ENCODE peak calls at places on chromosomes 7 and 10, in nine cellular contexts. One of them, this sample, is unnamed.

GRCh38 chr7:549103-549890 is 29.7 kb upstream of the PDGFA start:
- DNase-seq in T-helper 1 cell: no peak
- DNase-seq in NCI-H524 treated with DMSO at 0.1 percent for 48 hours: no peak
- DNase-seq in NAMALWA: no peak
- DNase-seq in cardiac fibroblast: no peak
- DNase-seq in heart right ventricle: no peak
- DNase-seq in retina: no peak
- DNase-seq in Kasumi-1: no peak
- DNase-seq in substantia nigra: no peak
- DNase-seq in this sample: peak; percentile 73

GRCh38 chr10:4383683-4384082 is 442.3 kb upstream of the AKR1E2 start:
- DNase-seq in Kasumi-1: no peak
- DNase-seq in NCI-H524 treated with DMSO at 0.1 percent for 48 hours: no peak
- DNase-seq in cardiac fibroblast: no peak
- DNase-seq in T-helper 1 cell: no peak
- DNase-seq in retina: no peak
- DNase-seq in heart right ventricle: no peak
- DNase-seq in NAMALWA: no peak
- DNase-seq in substantia nigra: no peak
- DNase-seq in this sample: no peak

GRCh38 chr10:22612316-22612715 is 102.1 kb downstream of the PIP4K2A start:
- DNase-seq in heart right ventricle: no peak
- DNase-seq in NCI-H524 treated with DMSO at 0.1 percent for 48 hours: no peak
- DNase-seq in retina: no peak
- DNase-seq in NAMALWA: no peak
- DNase-seq in T-helper 1 cell: no peak
- DNase-seq in cardiac fibroblast: no peak
- DNase-seq in Kasumi-1: no peak
- DNase-seq in substantia nigra: no peak
- DNase-seq in this sample: no peak

GRCh38 chr10:112899396-112900065 is 50.5 kb upstream of the TCF7L2 start:
- DNase-seq in NAMALWA: no peak
- DNase-seq in retina: no peak
- DNase-seq in heart right ventricle: no peak
- DNase-seq in T-helper 1 cell: no peak
- DNase-seq in cardiac fibroblast: no peak
- DNase-seq in NCI-H524 treated with DMSO at 0.1 percent for 48 hours: no peak
- DNase-seq in substantia nigra: no peak
- DNase-seq in Kasumi-1: no peak
- DNase-seq in this sample: no peak

GRCh38 chr10:111967547-111967946 is 216.0 kb downstream of the GPAM start:
- DNase-seq in NAMALWA: no peak
- DNase-seq in Kasumi-1: no peak
- DNase-seq in heart right ventricle: no peak
- DNase-seq in substantia nigra: no peak
- DNase-seq in cardiac fibroblast: no peak
- DNase-seq in retina: no peak
- DNase-seq in NCI-H524 treated with DMSO at 0.1 percent for 48 hours: no peak
- DNase-seq in T-helper 1 cell: no peak
- DNase-seq in this sample: no peak

GRCh38 chr7:379456-380225 is 89.7 kb downstream of the FOXL3 start:
- DNase-seq in NCI-H524 treated with DMSO at 0.1 percent for 48 hours: no peak
- DNase-seq in heart right ventricle: no peak
- DNase-seq in retina: peak; percentile 66
- DNase-seq in Kasumi-1: no peak
- DNase-seq in cardiac fibroblast: no peak
- DNase-seq in substantia nigra: no peak
- DNase-seq in T-helper 1 cell: no peak
- DNase-seq in NAMALWA: no peak
- DNase-seq in this sample: no peak

GRCh38 chr7:1121886-1122831 is 34.2 kb downstream of the GPER1 start:
- DNase-seq in NAMALWA: no peak
- DNase-seq in substantia nigra: no peak
- DNase-seq in heart right ventricle: peak; percentile 26
- DNase-seq in T-helper 1 cell: no peak
- DNase-seq in NCI-H524 treated with DMSO at 0.1 percent for 48 hours: no peak
- DNase-seq in retina: peak; percentile 32
- DNase-seq in Kasumi-1: no peak
- DNase-seq in cardiac fibroblast: peak; percentile 12
- DNase-seq in this sample: no peak

GRCh38 chr10:83952273-83952672 is 187.0 kb upstream of the GHITM start:
- DNase-seq in retina: no peak
- DNase-seq in heart right ventricle: no peak
- DNase-seq in cardiac fibroblast: no peak
- DNase-seq in T-helper 1 cell: no peak
- DNase-seq in NAMALWA: no peak
- DNase-seq in NCI-H524 treated with DMSO at 0.1 percent for 48 hours: no peak
- DNase-seq in substantia nigra: no peak
- DNase-seq in Kasumi-1: no peak
- DNase-seq in this sample: no peak

GRCh38 chr7:66100408-66101050 is 14.1 kb upstream of the CRCP start:
- DNase-seq in NCI-H524 treated with DMSO at 0.1 percent for 48 hours: no peak
- DNase-seq in cardiac fibroblast: no peak
- DNase-seq in heart right ventricle: no peak
- DNase-seq in NAMALWA: no peak
- DNase-seq in substantia nigra: no peak
- DNase-seq in retina: no peak
- DNase-seq in T-helper 1 cell: no peak
- DNase-seq in Kasumi-1: no peak
- DNase-seq in this sample: no peak

GRCh38 chr7:106283831-106284515 is 810 bp downstream of the NAMPT start:
- DNase-seq in NAMALWA: peak; percentile 82
- DNase-seq in NCI-H524 treated with DMSO at 0.1 percent for 48 hours: no peak
- DNase-seq in substantia nigra: peak; percentile 11
- DNase-seq in retina: peak; percentile 78
- DNase-seq in T-helper 1 cell: peak; percentile 26
- DNase-seq in cardiac fibroblast: peak; percentile 56
- DNase-seq in Kasumi-1: peak; percentile 66
- DNase-seq in heart right ventricle: peak; percentile 56
- DNase-seq in this sample: peak; percentile 50

GRCh38 chr10:121078036-121078435 is 226.9 kb downstream of the WDR11 start:
- DNase-seq in Kasumi-1: no peak
- DNase-seq in heart right ventricle: no peak
- DNase-seq in retina: no peak
- DNase-seq in NCI-H524 treated with DMSO at 0.1 percent for 48 hours: no peak
- DNase-seq in NAMALWA: no peak
- DNase-seq in T-helper 1 cell: no peak
- DNase-seq in substantia nigra: no peak
- DNase-seq in cardiac fibroblast: no peak
- DNase-seq in this sample: no peak

GRCh38 chr10:87608756-87609155 is 50.9 kb upstream of the PAPSS2 start:
- DNase-seq in NCI-H524 treated with DMSO at 0.1 percent for 48 hours: no peak
- DNase-seq in heart right ventricle: no peak
- DNase-seq in cardiac fibroblast: no peak
- DNase-seq in retina: no peak
- DNase-seq in substantia nigra: no peak
- DNase-seq in NAMALWA: no peak
- DNase-seq in T-helper 1 cell: no peak
- DNase-seq in Kasumi-1: no peak
- DNase-seq in this sample: no peak

GRCh38 chr10:125850766-125851731 is 27.7 kb downstream of the BCCIP start:
- DNase-seq in NAMALWA: no peak
- DNase-seq in T-helper 1 cell: no peak
- DNase-seq in retina: peak; percentile 18
- DNase-seq in NCI-H524 treated with DMSO at 0.1 percent for 48 hours: no peak
- DNase-seq in Kasumi-1: no peak
- DNase-seq in heart right ventricle: no peak
- DNase-seq in substantia nigra: no peak
- DNase-seq in cardiac fibroblast: no peak
- DNase-seq in this sample: no peak

GRCh38 chr10:104284783-104285182 is 15.8 kb downstream of the GSTO2 start:
- DNase-seq in NAMALWA: peak; percentile 32
- DNase-seq in T-helper 1 cell: no peak
- DNase-seq in Kasumi-1: no peak
- DNase-seq in heart right ventricle: no peak
- DNase-seq in cardiac fibroblast: no peak
- DNase-seq in NCI-H524 treated with DMSO at 0.1 percent for 48 hours: no peak
- DNase-seq in substantia nigra: no peak
- DNase-seq in retina: no peak
- DNase-seq in this sample: no peak

GRCh38 chr7:87600130-87601124 is at the start of gene ABCB1:
- DNase-seq in heart right ventricle: peak; percentile 30
- DNase-seq in NCI-H524 treated with DMSO at 0.1 percent for 48 hours: no peak
- DNase-seq in NAMALWA: no peak
- DNase-seq in Kasumi-1: peak; percentile 83
- DNase-seq in cardiac fibroblast: peak; percentile 29
- DNase-seq in substantia nigra: no peak
- DNase-seq in retina: peak; percentile 82
- DNase-seq in T-helper 1 cell: peak; percentile 14
- DNase-seq in this sample: peak; percentile 81

GRCh38 chr7:84913731-84914130 is 273.1 kb downstream of the SEMA3D start:
- DNase-seq in NAMALWA: no peak
- DNase-seq in Kasumi-1: no peak
- DNase-seq in NCI-H524 treated with DMSO at 0.1 percent for 48 hours: no peak
- DNase-seq in cardiac fibroblast: peak; percentile 58
- DNase-seq in retina: no peak
- DNase-seq in substantia nigra: no peak
- DNase-seq in T-helper 1 cell: no peak
- DNase-seq in heart right ventricle: no peak
- DNase-seq in this sample: no peak

GRCh38 chr7:27764109-27764508 is 24.1 kb downstream of the TAX1BP1 start:
- DNase-seq in Kasumi-1: no peak
- DNase-seq in retina: no peak
- DNase-seq in substantia nigra: no peak
- DNase-seq in NAMALWA: no peak
- DNase-seq in cardiac fibroblast: peak; percentile 9
- DNase-seq in T-helper 1 cell: no peak
- DNase-seq in heart right ventricle: no peak
- DNase-seq in NCI-H524 treated with DMSO at 0.1 percent for 48 hours: no peak
- DNase-seq in this sample: no peak

GRCh38 chr7:135946289-135947055 is 30.7 kb downstream of the MTPN start:
- DNase-seq in heart right ventricle: no peak
- DNase-seq in T-helper 1 cell: no peak
- DNase-seq in cardiac fibroblast: no peak
- DNase-seq in Kasumi-1: no peak
- DNase-seq in NCI-H524 treated with DMSO at 0.1 percent for 48 hours: no peak
- DNase-seq in substantia nigra: no peak
- DNase-seq in retina: no peak
- DNase-seq in NAMALWA: no peak
- DNase-seq in this sample: no peak

GRCh38 chr7:29194594-29195417 is at the start of gene CHN2:
- DNase-seq in heart right ventricle: peak; percentile 62
- DNase-seq in substantia nigra: peak; percentile 42
- DNase-seq in retina: peak; percentile 87
- DNase-seq in Kasumi-1: no peak
- DNase-seq in NCI-H524 treated with DMSO at 0.1 percent for 48 hours: no peak
- DNase-seq in cardiac fibroblast: peak; percentile 19
- DNase-seq in T-helper 1 cell: peak; percentile 25
- DNase-seq in NAMALWA: no peak
- DNase-seq in this sample: peak; percentile 87

GRCh38 chr10:70481105-70481504 is 2.5 kb downstream of the PALD1 start:
- DNase-seq in NAMALWA: no peak
- DNase-seq in NCI-H524 treated with DMSO at 0.1 percent for 48 hours: no peak
- DNase-seq in heart right ventricle: no peak
- DNase-seq in cardiac fibroblast: no peak
- DNase-seq in Kasumi-1: no peak
- DNase-seq in substantia nigra: no peak
- DNase-seq in T-helper 1 cell: no peak
- DNase-seq in retina: no peak
- DNase-seq in this sample: no peak

GRCh38 chr7:135231686-135232085 is 2.0 kb upstream of the STRA8 start:
- DNase-seq in NCI-H524 treated with DMSO at 0.1 percent for 48 hours: no peak
- DNase-seq in Kasumi-1: no peak
- DNase-seq in substantia nigra: no peak
- DNase-seq in NAMALWA: no peak
- DNase-seq in cardiac fibroblast: no peak
- DNase-seq in heart right ventricle: no peak
- DNase-seq in retina: no peak
- DNase-seq in T-helper 1 cell: no peak
- DNase-seq in this sample: no peak

GRCh38 chr7:3215624-3216585 is 85.1 kb upstream of the SDK1 start:
- DNase-seq in NAMALWA: no peak
- DNase-seq in NCI-H524 treated with DMSO at 0.1 percent for 48 hours: no peak
- DNase-seq in T-helper 1 cell: no peak
- DNase-seq in cardiac fibroblast: no peak
- DNase-seq in heart right ventricle: no peak
- DNase-seq in substantia nigra: no peak
- DNase-seq in Kasumi-1: no peak
- DNase-seq in retina: no peak
- DNase-seq in this sample: no peak

GRCh38 chr10:33249659-33250058 is 84.8 kb downstream of the NRP1 start:
- DNase-seq in retina: no peak
- DNase-seq in cardiac fibroblast: peak; percentile 51
- DNase-seq in NCI-H524 treated with DMSO at 0.1 percent for 48 hours: no peak
- DNase-seq in NAMALWA: no peak
- DNase-seq in Kasumi-1: peak; percentile 84
- DNase-seq in substantia nigra: no peak
- DNase-seq in heart right ventricle: peak; percentile 37
- DNase-seq in T-helper 1 cell: no peak
- DNase-seq in this sample: no peak

GRCh38 chr7:148856035-148856881 is 27.8 kb downstream of the EZH2 start:
- DNase-seq in NCI-H524 treated with DMSO at 0.1 percent for 48 hours: no peak
- DNase-seq in T-helper 1 cell: peak; percentile 50
- DNase-seq in cardiac fibroblast: peak; percentile 57
- DNase-seq in retina: no peak
- DNase-seq in Kasumi-1: peak; percentile 47
- DNase-seq in substantia nigra: no peak
- DNase-seq in heart right ventricle: peak; percentile 29
- DNase-seq in NAMALWA: peak; percentile 82
- DNase-seq in this sample: no peak

GRCh38 chr7:154644366-154644765 is 358.6 kb downstream of the PAXIP1 start:
- DNase-seq in substantia nigra: no peak
- DNase-seq in heart right ventricle: no peak
- DNase-seq in NAMALWA: no peak
- DNase-seq in NCI-H524 treated with DMSO at 0.1 percent for 48 hours: no peak
- DNase-seq in T-helper 1 cell: no peak
- DNase-seq in cardiac fibroblast: no peak
- DNase-seq in Kasumi-1: no peak
- DNase-seq in retina: no peak
- DNase-seq in this sample: no peak

GRCh38 chr7:143126146-143126545 is 5.7 kb upstream of the PIP start:
- DNase-seq in cardiac fibroblast: peak; percentile 80
- DNase-seq in substantia nigra: no peak
- DNase-seq in NCI-H524 treated with DMSO at 0.1 percent for 48 hours: no peak
- DNase-seq in retina: no peak
- DNase-seq in heart right ventricle: no peak
- DNase-seq in T-helper 1 cell: no peak
- DNase-seq in NAMALWA: no peak
- DNase-seq in Kasumi-1: peak; percentile 98
- DNase-seq in this sample: no peak

GRCh38 chr10:44811072-44811471 is 100.1 kb upstream of the TMEM72 start:
- DNase-seq in NCI-H524 treated with DMSO at 0.1 percent for 48 hours: no peak
- DNase-seq in substantia nigra: no peak
- DNase-seq in heart right ventricle: no peak
- DNase-seq in retina: no peak
- DNase-seq in T-helper 1 cell: no peak
- DNase-seq in cardiac fibroblast: no peak
- DNase-seq in Kasumi-1: no peak
- DNase-seq in NAMALWA: no peak
- DNase-seq in this sample: no peak

GRCh38 chr10:97154789-97155188 is 31.0 kb downstream of the SLIT1 start:
- DNase-seq in substantia nigra: no peak
- DNase-seq in NCI-H524 treated with DMSO at 0.1 percent for 48 hours: no peak
- DNase-seq in Kasumi-1: peak; percentile 57
- DNase-seq in heart right ventricle: no peak
- DNase-seq in T-helper 1 cell: no peak
- DNase-seq in NAMALWA: no peak
- DNase-seq in cardiac fibroblast: no peak
- DNase-seq in retina: no peak
- DNase-seq in this sample: no peak

GRCh38 chr10:97336942-97337719 is 2.6 kb upstream of the FRAT2 start:
- DNase-seq in heart right ventricle: no peak
- DNase-seq in NAMALWA: no peak
- DNase-seq in cardiac fibroblast: no peak
- DNase-seq in retina: peak; percentile 55
- DNase-seq in T-helper 1 cell: no peak
- DNase-seq in NCI-H524 treated with DMSO at 0.1 percent for 48 hours: no peak
- DNase-seq in substantia nigra: no peak
- DNase-seq in Kasumi-1: no peak
- DNase-seq in this sample: no peak

GRCh38 chr7:5620459-5620881 is 161.0 kb downstream of the RNF216 start:
- DNase-seq in heart right ventricle: no peak
- DNase-seq in T-helper 1 cell: no peak
- DNase-seq in cardiac fibroblast: no peak
- DNase-seq in Kasumi-1: no peak
- DNase-seq in substantia nigra: no peak
- DNase-seq in NAMALWA: no peak
- DNase-seq in retina: peak; percentile 66
- DNase-seq in NCI-H524 treated with DMSO at 0.1 percent for 48 hours: no peak
- DNase-seq in this sample: no peak

GRCh38 chr7:76191783-76192240 is 9.9 kb upstream of the SRRM3 start:
- DNase-seq in NCI-H524 treated with DMSO at 0.1 percent for 48 hours: no peak
- DNase-seq in Kasumi-1: peak; percentile 43
- DNase-seq in NAMALWA: peak; percentile 67
- DNase-seq in T-helper 1 cell: no peak
- DNase-seq in substantia nigra: no peak
- DNase-seq in heart right ventricle: no peak
- DNase-seq in retina: peak; percentile 60
- DNase-seq in cardiac fibroblast: peak; percentile 65
- DNase-seq in this sample: no peak

This sample was measured in left lung.